ENCODE peak calls at places on chromosomes 13 and 19, in six cellular contexts. L is foreskin fibroblast, J is upper lobe of left lung, P is GM06990, A is fibroblast of mammary gland, Y is stomach. O is an unnamed sample.
A peak's percentile ranks its signal among the peaks of the same experiment; 100 is the strongest.

GRCh38 chr19:46256855-46257254 is 27.3 kb downstream of the IGFL1 start:
- DNase-seq in L (peak; percentile 33), J (no peak), P (no peak), A (peak; percentile 35), Y (no peak), O (no peak)

GRCh38 chr19:18895038-18895827 is 725 bp downstream of the CERS1 start:
- DNase-seq in L (peak; percentile 63), J (peak; percentile 85), P (no peak), A (peak; percentile 34), Y (no peak), O (peak; percentile 22)

GRCh38 chr19:54552913-54553310 is 20.7 kb upstream of the LILRA2 start:
- DNase-seq in L (no peak), J (no peak), P (no peak), A (no peak), Y (no peak), O (no peak)

GRCh38 chr13:46914341-46914740 is 17.5 kb upstream of the HTR2A start:
- DNase-seq in L (no peak), J (no peak), P (no peak), A (no peak), Y (no peak), O (no peak)

GRCh38 chr19:33640773-33641172 is 19.0 kb downstream of the CHST8 start:
- DNase-seq in L (no peak), J (peak; percentile 48), P (no peak), A (no peak), Y (no peak), O (no peak)

GRCh38 chr13:98214008-98214643 is 37.1 kb upstream of the RNF113B start:
- DNase-seq in L (peak; percentile 56), J (peak; percentile 67), P (no peak), A (peak; percentile 83), Y (no peak), O (peak; percentile 62)

GRCh38 chr19:1997353-1998233 is 17.9 kb downstream of the BTBD2 start:
- DNase-seq in L (no peak), J (peak; percentile 80), P (no peak), A (peak; percentile 20), Y (no peak), O (no peak)

GRCh38 chr13:94595006-94595942 is 678 bp downstream of the TGDS start:
- DNase-seq in L (peak; percentile 54), J (no peak), P (no peak), A (peak; percentile 26), Y (peak; percentile 34), O (peak; percentile 7)

GRCh38 chr19:55484571-55485438 is at the start of gene NAT14:
- DNase-seq in L (peak; percentile 83), J (peak; percentile 94), P (peak; percentile 84), A (no peak), Y (peak; percentile 45), O (peak; percentile 60)

GRCh38 chr13:107205318-107206112 is 637.6 kb upstream of the ARGLU1 start:
- DNase-seq in L (peak; percentile 41), J (peak; percentile 87), P (no peak), A (peak; percentile 43), Y (peak; percentile 77), O (peak; percentile 74)

GRCh38 chr19:18839465-18840287 is 7.9 kb downstream of the UPF1 start:
- DNase-seq in L (peak; percentile 32), J (peak; percentile 51), P (no peak), A (no peak), Y (peak; percentile 61), O (no peak)

GRCh38 chr13:75993823-75994222 is 357.7 kb downstream of the LMO7 start:
- DNase-seq in L (peak; percentile 5), J (no peak), P (no peak), A (peak; percentile 52), Y (no peak), O (no peak)

GRCh38 chr13:105817011-105817410 is 718.5 kb downstream of the EFNB2 start:
- DNase-seq in L (no peak), J (no peak), P (no peak), A (no peak), Y (no peak), O (no peak)

GRCh38 chr13:52852444-52852843 is 4.0 kb upstream of the PCDH8 start:
- DNase-seq in L (no peak), J (no peak), P (no peak), A (no peak), Y (no peak), O (no peak)

GRCh38 chr19:38162094-38162493 is 61.9 kb downstream of the DPF1 start:
- DNase-seq in L (peak; percentile 10), J (no peak), P (no peak), A (no peak), Y (no peak), O (peak; percentile 18)

GRCh38 chr13:77874406-77874805 is 44.2 kb downstream of the EDNRB start:
- DNase-seq in L (peak; percentile 24), J (no peak), P (no peak), A (peak; percentile 67), Y (no peak), O (peak; percentile 53)

GRCh38 chr13:75704942-75705320 is 68.8 kb downstream of the LMO7 start:
- DNase-seq in L (no peak), J (no peak), P (no peak), A (peak; percentile 11), Y (peak; percentile 77), O (no peak)

GRCh38 chr13:38417727-38418126 is 68.1 kb downstream of the UFM1 start:
- DNase-seq in L (peak; percentile 59), J (no peak), P (no peak), A (peak; percentile 60), Y (no peak), O (no peak)

GRCh38 chr19:51272183-51272817 is 21.4 kb downstream of the SIGLECL1 start:
- DNase-seq in L (no peak), J (no peak), P (no peak), A (no peak), Y (no peak), O (no peak)

GRCh38 chr13:113928701-113929627 is 44.9 kb downstream of the C13orf46 start:
- DNase-seq in L (peak; percentile 95), J (peak; percentile 54), P (no peak), A (peak; percentile 97), Y (peak; percentile 87), O (peak; percentile 73)

DNA sequence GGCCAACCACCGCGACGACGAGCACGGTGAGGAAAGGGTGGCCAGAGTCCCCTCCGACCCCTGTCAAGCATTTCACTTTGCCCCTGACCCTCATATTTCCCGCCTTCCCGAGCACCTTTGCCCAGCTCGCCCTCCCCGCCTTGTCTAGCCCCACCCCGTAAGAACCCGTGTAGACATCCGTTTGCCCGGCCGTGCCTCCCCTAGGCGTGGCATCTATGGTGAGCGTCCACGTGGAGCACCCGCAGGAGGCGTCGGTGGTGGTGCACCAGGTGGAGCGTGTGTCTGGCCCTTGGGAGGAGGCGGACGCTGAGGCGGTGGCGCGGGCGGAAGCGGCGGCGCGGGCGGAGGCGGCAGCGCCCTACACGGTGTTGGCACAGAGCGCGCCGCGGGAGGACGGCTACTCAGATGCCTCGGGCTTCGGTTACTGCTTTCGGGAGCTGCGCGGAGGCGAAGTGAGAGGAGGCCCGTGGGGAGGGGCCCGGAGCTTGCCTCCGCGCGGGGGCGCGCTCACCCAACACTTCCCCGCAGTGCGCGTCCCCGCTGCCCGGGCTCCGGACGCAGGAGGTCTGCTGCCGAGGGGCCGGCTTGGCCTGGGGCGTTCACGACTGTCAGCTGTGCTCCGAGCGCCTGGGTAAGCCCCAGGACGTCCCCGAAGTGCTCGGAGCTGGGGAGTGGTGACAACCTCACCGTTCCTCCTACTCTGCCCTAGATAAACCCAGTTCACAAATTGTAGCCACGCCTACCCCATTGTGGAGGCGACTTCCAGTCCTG is 4.2 kb downstream of the LTBP4 start:
- DNase-seq in L (peak; percentile 84), J (peak; percentile 94), P (peak; percentile 84), A (peak; percentile 53), Y (peak; percentile 86), O (peak; percentile 63)
- TF ChIP-seq CTCF in L (no peak), J (no peak), P (peak; percentile 38), A (no peak), Y (no peak), O (peak; percentile 31)

DNA sequence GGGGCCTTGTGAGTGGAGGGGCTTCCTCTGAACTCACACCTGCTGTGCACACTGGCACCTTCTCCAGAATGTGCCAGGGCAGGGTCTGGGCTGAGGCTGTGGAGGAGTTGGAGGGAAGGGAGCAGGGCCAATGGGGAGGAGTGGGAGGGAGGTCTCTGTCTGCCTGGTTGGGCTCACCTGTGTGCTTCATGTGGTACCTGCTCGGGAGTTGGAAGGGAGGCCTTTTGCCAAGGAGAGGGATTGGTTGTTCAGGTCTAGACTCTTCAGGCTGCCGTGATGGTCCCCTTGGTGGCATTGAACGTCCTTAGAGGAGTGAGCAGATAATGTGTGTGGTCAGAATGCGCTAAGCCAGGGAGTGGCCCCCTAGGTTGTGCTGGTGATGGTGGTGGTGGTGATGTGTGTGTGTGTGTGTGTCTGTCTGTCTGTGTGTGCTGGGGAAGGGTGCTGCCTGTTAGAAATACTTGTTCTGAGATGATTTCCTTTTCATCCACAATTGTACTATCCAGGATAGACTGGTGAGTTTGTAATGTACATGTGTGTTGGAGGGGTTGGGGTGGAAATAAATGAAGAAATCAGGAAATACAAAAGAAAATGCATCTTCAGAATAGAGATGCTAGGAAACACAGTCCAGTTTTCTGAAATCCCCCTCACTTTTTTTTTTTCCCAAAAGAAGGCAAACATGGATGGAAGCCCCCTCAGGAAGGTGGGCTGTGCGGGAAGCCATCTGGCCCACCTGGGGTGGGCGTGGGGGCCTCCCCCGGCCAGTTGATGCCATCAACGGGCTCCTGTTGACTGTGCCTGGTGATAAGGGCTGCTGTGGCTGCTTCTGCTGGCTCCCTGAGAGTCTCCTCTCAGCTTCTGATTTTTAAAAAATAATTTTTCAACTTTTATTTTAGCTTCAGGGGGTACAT is 140.5 kb upstream of the ZNF536 start:
- DNase-seq in L (no peak), J (no peak), P (no peak), A (no peak), Y (no peak), O (no peak)
- H3K4me3 ChIP-seq in L (no peak overlapping the region), J (no peak overlapping the region), P (no peak overlapping the region), A (no peak overlapping the region), Y (no peak overlapping the region), O (no peak overlapping the region)

GRCh38 chr19:15299568-15300409 is 32.5 kb downstream of the BRD4 start:
- DNase-seq in L (peak; percentile 92), J (no peak), P (no peak), A (no peak), Y (no peak), O (peak; percentile 58)

GRCh38 chr19:15298847-15299567 is 33.3 kb downstream of the BRD4 start:
- DNase-seq in L (peak; percentile 13), J (no peak), P (no peak), A (no peak), Y (no peak), O (no peak)

GRCh38 chr19:15296353-15296752 is 36.0 kb downstream of the BRD4 start:
- DNase-seq in L (peak; percentile 18), J (no peak), P (no peak), A (no peak), Y (no peak), O (no peak)

GRCh38 chr19:15296841-15297415 is 35.4 kb downstream of the BRD4 start:
- DNase-seq in L (no peak), J (no peak), P (no peak), A (no peak), Y (no peak), O (no peak)

GRCh38 chr19:15297416-15298224 is 34.7 kb downstream of the BRD4 start:
- DNase-seq in L (peak; percentile 87), J (no peak), P (no peak), A (peak; percentile 63), Y (no peak), O (peak; percentile 87)
- TF ChIP-seq CTCF in L (peak; percentile 6), J (no peak), P (no peak), A (peak; percentile 5), Y (no peak), O (peak; percentile 31)

DNA sequence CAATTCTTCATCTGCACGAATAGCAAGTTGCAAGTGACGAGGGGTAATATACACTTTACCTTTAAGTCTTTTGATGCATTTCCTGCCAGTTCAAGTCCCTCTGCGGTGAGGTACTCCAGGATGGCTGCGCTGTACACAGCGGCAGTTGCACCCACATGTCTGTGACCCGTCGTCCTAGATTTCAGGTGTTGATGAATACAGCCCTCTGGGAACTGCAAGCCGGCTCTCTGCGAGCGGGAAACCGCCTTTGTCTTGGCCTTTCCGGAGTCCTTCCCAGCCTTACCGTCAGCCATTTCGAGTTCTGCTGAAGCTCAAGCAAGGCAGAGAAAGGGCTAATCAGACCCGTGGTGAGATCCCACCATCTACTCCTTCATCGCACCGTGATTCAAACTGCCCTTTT is 14.8 kb downstream of the UBAC2 start:
- DNase-seq in L (no peak), J (no peak), P (no peak), A (no peak), Y (no peak), O (no peak)
- H3K4me3 ChIP-seq in L (no peak overlapping the region), J (peak overlapping the region; percentile 3), P (no peak overlapping the region), A (no peak overlapping the region), Y (no peak overlapping the region), O (no peak overlapping the region)